ENCODE peak calls at places on chromosomes 7 and 10, in nine cellular contexts. W, D, G, B, E, N, J, I and O are unnamed samples.

GRCh38 chr10:8049151-8049873 is 5.2 kb upstream of the GATA3 start:
- DNase-seq in J (peak), B (no peak), G (no peak), N (peak), I (no peak), D (no peak), W (no peak), E (no peak), O (no peak)

GRCh38 chr7:43220250-43220649 is 107.8 kb downstream of the HECW1 start:
- DNase-seq in N (no peak), E (peak), I (peak), G (peak), B (no peak), W (no peak), J (no peak), D (no peak), O (no peak)

GRCh38 chr10:80662429-80663211 is 124.9 kb downstream of the SH2D4B start:
- DNase-seq in J (peak), W (peak), E (peak), I (peak), N (peak), D (peak), B (peak), G (peak), O (peak)

GRCh38 chr7:158569858-158570239 is 17.8 kb downstream of the PTPRN2 start:
- DNase-seq in E (no peak), G (no peak), B (no peak), D (no peak), N (no peak), J (peak), W (no peak), I (no peak), O (no peak)

GRCh38 chr7:40822861-40823260 is 688.1 kb downstream of the SUGCT start:
- DNase-seq in I (peak), D (no peak), J (no peak), B (no peak), W (no peak), G (no peak), E (no peak), N (no peak), O (no peak)

GRCh38 chr10:31774291-31774900 is 154.2 kb downstream of the ARHGAP12 start:
- DNase-seq in I (peak), J (no peak), D (no peak), N (no peak), B (no peak), W (no peak), G (no peak), E (no peak), O (no peak)

GRCh38 chr10:59323036-59323459 is 39.3 kb downstream of the FAM13C start:
- DNase-seq in W (no peak), G (no peak), J (no peak), I (no peak), B (no peak), D (no peak), E (no peak), N (no peak), O (no peak)

GRCh38 chr7:131513245-131514061 is 43.0 kb downstream of the PODXL start:
- DNase-seq in I (peak), G (peak), N (peak), W (peak), B (peak), J (peak), D (peak), E (peak), O (peak)

GRCh38 chr7:95593343-95593742 is 3.0 kb downstream of the PDK4 start:
- DNase-seq in N (no peak), B (no peak), I (no peak), D (no peak), J (no peak), E (no peak), G (no peak), W (no peak), O (no peak)

GRCh38 chr7:96949766-96950165 is 55.6 kb upstream of the DLX6 start:
- DNase-seq in G (peak), E (peak), B (no peak), D (no peak), N (no peak), I (no peak), J (no peak), W (no peak), O (no peak)

GRCh38 chr10:77405771-77406241 is 231.8 kb downstream of the KCNMA1 start:
- DNase-seq in E (peak), J (peak), N (peak), I (peak), D (no peak), G (no peak), B (no peak), W (peak), O (peak)